ENCODE peak calls at places on chromosomes 1 and 21, in five cellular contexts. C is NCI-H1694, Z is colonic mucosa, K is psoas muscle, W is foreskin fibroblast. T is an unnamed sample.

GRCh38 chr1:55724551-55725325 is 509.6 kb upstream of the USP24 start:
- DNase-seq in W (peak), Z (no peak), C (no peak), K (no peak), T (no peak)

GRCh38 chr1:221069178-221069903 is 190.1 kb downstream of the HLX start:
- DNase-seq in W (no peak), C (no peak), K (no peak), Z (no peak), T (peak)

GRCh38 chr1:225973158-225973557 is 26.0 kb downstream of the SDE2 start:
- DNase-seq in W (no peak), C (peak), K (no peak), Z (peak), T (no peak)

GRCh38 chr1:30262158-30262557 is 461.2 kb downstream of the MATN1 start:
- DNase-seq in K (no peak), Z (no peak), W (no peak), C (no peak), T (no peak)

GRCh38 chr1:4960782-4961475 is 306.5 kb downstream of the AJAP1 start:
- DNase-seq in C (no peak), Z (no peak), W (no peak), K (no peak), T (no peak)

GRCh38 chr21:15826908-15827601 is 97.3 kb downstream of the USP25 start:
- DNase-seq in Z (no peak), C (peak), W (no peak), K (no peak), T (no peak)

GRCh38 chr1:167022384-167022783 is 33.3 kb downstream of the MAEL start:
- DNase-seq in Z (no peak), K (no peak), C (no peak), W (no peak), T (no peak)

GRCh38 chr1:26781206-26781825 is 6.4 kb upstream of the PIGV start:
- DNase-seq in K (no peak), Z (no peak), C (no peak), W (no peak), T (no peak)

GRCh38 chr21:37424987-37425386 is 58.4 kb downstream of the DYRK1A start:
- DNase-seq in C (no peak), W (no peak), K (no peak), Z (no peak), T (no peak)

GRCh38 chr1:230047114-230047865 is 19.7 kb upstream of the GALNT2 start:
- DNase-seq in W (no peak), K (no peak), Z (no peak), C (no peak), T (no peak)

GRCh38 chr1:213131851-213132655 is 81.0 kb downstream of the RPS6KC1 start:
- DNase-seq in C (no peak), W (no peak), Z (no peak), K (no peak), T (no peak)

GRCh38 chr1:27297903-27298302 is 24.1 kb upstream of the TMEM222 start:
- DNase-seq in W (no peak), Z (no peak), C (no peak), K (no peak), T (no peak)

GRCh38 chr1:217881607-217882332 is 250.6 kb downstream of the SPATA17 start:
- DNase-seq in C (no peak), W (no peak), K (no peak), Z (no peak), T (no peak)

GRCh38 chr1:207644852-207645631 is at the start of gene CR1L:
- DNase-seq in C (no peak), Z (peak), K (peak), W (peak), T (peak)

GRCh38 chr1:6419803-6420593 is at the start of gene HES2:
- DNase-seq in C (no peak), Z (peak), W (no peak), K (no peak), T (peak)

GRCh38 chr1:241647658-241648057 is 4.4 kb upstream of the WDR64 start:
- DNase-seq in W (no peak), Z (no peak), C (no peak), K (no peak), T (no peak)

T was measured in Peyer's patch.